ENCODE peak calls at places on chromosomes 16 and 17, in four cellular contexts. E is C1 segment of cervical spinal cord, N is left cardiac atrium, J is progenitor cell of endocrine pancreas. U is an unnamed sample.

GRCh38 chr17:73007447-73007846 is 85.0 kb downstream of the SLC39A11 start:
- DNase-seq in N (no peak), E (no peak), J (no peak), U (peak; percentile 45)

GRCh38 chr17:27540300-27541105 is 84.3 kb downstream of the KSR1 start:
- DNase-seq in J (no peak), N (peak; percentile 91), E (no peak), U (peak; percentile 88)

GRCh38 chr17:67322039-67322787 is 44.2 kb downstream of the PSMD12 start:
- DNase-seq in J (no peak), N (no peak), E (no peak), U (no peak)

GRCh38 chr17:74815067-74815466 is 38.9 kb upstream of the NAT9 start:
- DNase-seq in N (no peak), J (no peak), E (no peak), U (no peak)

GRCh38 chr16:57564571-57565270 is 22.3 kb downstream of the ADGRG5 start:
- DNase-seq in J (no peak), N (no peak), E (no peak), U (no peak)

GRCh38 chr17:66593116-66593515 is 241.8 kb upstream of the CACNG5 start:
- DNase-seq in N (no peak), J (no peak), E (no peak), U (no peak)

GRCh38 chr17:42675984-42676423 is 790 bp downstream of the PLEKHH3 start:
- DNase-seq in N (peak; percentile 72), J (no peak), E (peak; percentile 32), U (peak; percentile 72)

GRCh38 chr17:28661635-28662526 is at the start of the genes SDF2 and SUPT6H:
- DNase-seq in E (peak; percentile 93), J (peak; percentile 74), N (peak; percentile 94), U (peak; percentile 94)

GRCh38 chr16:14302031-14302398 is 230.9 kb downstream of the MRTFB start:
- DNase-seq in E (no peak), N (peak; percentile 73), J (no peak), U (peak; percentile 75)

GRCh38 chr16:2771496-2772402 is 5.3 kb downstream of the ELOB start:
- DNase-seq in N (peak; percentile 19), J (no peak), E (no peak), U (peak; percentile 36)

GRCh38 chr17:13024033-13024432 is 6.2 kb upstream of the ELAC2 start:
- DNase-seq in E (peak; percentile 52), J (no peak), N (no peak), U (no peak)

GRCh38 chr16:49183911-49184310 is 97.7 kb downstream of the CBLN1 start:
- DNase-seq in E (no peak), N (no peak), J (peak; percentile 16), U (peak; percentile 32)

GRCh38 chr16:84503751-84504395 is 586 bp downstream of the MEAK7 start:
- DNase-seq in E (no peak), J (no peak), N (no peak), U (peak; percentile 38)

GRCh38 chr16:10866196-10866976 is 10.6 kb upstream of the CIITA start:
- DNase-seq in N (peak; percentile 69), E (no peak), J (no peak), U (peak; percentile 76)

GRCh38 chr17:52666264-52666663 is 507.8 kb upstream of the CA10 start:
- DNase-seq in N (no peak), J (no peak), E (no peak), U (no peak)

GRCh38 chr16:14211856-14212543 is 140.9 kb downstream of the MRTFB start:
- DNase-seq in N (no peak), J (no peak), E (no peak), U (no peak)

GRCh38 chr16:65473699-65474098 is 351.8 kb upstream of the CDH11 start:
- DNase-seq in E (no peak), J (no peak), N (no peak), U (no peak)

GRCh38 chr17:57478851-57479250 is 222.5 kb downstream of the MSI2 start:
- DNase-seq in N (no peak), J (no peak), E (no peak), U (no peak)

GRCh38 chr16:49353650-49354049 is 20.0 kb upstream of the C16orf78 start:
- DNase-seq in N (no peak), J (no peak), E (peak; percentile 72), U (no peak)

GRCh38 chr16:73771196-73771595 is 525.4 kb upstream of the PSMD7 start:
- DNase-seq in N (no peak), J (no peak), E (no peak), U (no peak)

GRCh38 chr16:87366930-87367329 is 16.6 kb downstream of the FBXO31 start:
- DNase-seq in N (no peak), J (no peak), E (no peak), U (peak; percentile 8)

GRCh38 chr17:41956522-41956921 is 10.1 kb upstream of the CNP start:
- DNase-seq in E (no peak), J (no peak), N (no peak), U (no peak)

GRCh38 chr16:68257251-68257905 is 6.9 kb upstream of the SLC7A6 start:
- DNase-seq in J (no peak), N (no peak), E (no peak), U (peak; percentile 48)

GRCh38 chr17:2190014-2190413 is 113.6 kb downstream of the SMG6 start:
- DNase-seq in E (no peak), N (peak; percentile 54), J (no peak), U (no peak)

GRCh38 chr17:8728991-8729390 is 15.6 kb downstream of the CCDC42 start:
- DNase-seq in J (no peak), N (peak; percentile 12), E (no peak), U (no peak)

GRCh38 chr16:48535831-48536599 is 74.0 kb downstream of the N4BP1 start:
- DNase-seq in N (peak; percentile 51), J (no peak), E (no peak), U (peak; percentile 78)

GRCh38 chr17:56358651-56359050 is 205.4 kb downstream of the ANKFN1 start:
- DNase-seq in N (no peak), E (no peak), J (no peak), U (no peak)